ENCODE peak calls at places on chromosome 12, in six cellular contexts. One of them, this sample, is unnamed.

GRCh38 chr12:69095765-69096477 is 143.4 kb upstream of the CPSF6 start:
- DNase-seq in activated naive CD8-positive, alpha-beta T cell treated with anti-CD3 and anti-CD28 coated beads, Interleukin-2, amount 50 U/mL, for 24 hours: no peak
- DNase-seq in cardiac muscle cell: no peak
- DNase-seq in fibroblast of mammary gland: peak
- DNase-seq in stimulated activated effector memory CD8-positive, alpha-beta T cell treated with anti-CD3 and anti-CD28 coated beads, Interleukin-12 subunit alpha, Interleukin-12 subunit beta, amount 100 ng/mL, for 72 hours: no peak
- DNase-seq in HFF-Myc: no peak
- DNase-seq in this sample: no peak

GRCh38 chr12:19223695-19224094 is 94.2 kb downstream of the PLEKHA5 start:
- DNase-seq in activated naive CD8-positive, alpha-beta T cell treated with anti-CD3 and anti-CD28 coated beads, Interleukin-2, amount 50 U/mL, for 24 hours: no peak
- DNase-seq in cardiac muscle cell: no peak
- DNase-seq in fibroblast of mammary gland: peak
- DNase-seq in stimulated activated effector memory CD8-positive, alpha-beta T cell treated with anti-CD3 and anti-CD28 coated beads, Interleukin-12 subunit alpha, Interleukin-12 subunit beta, amount 100 ng/mL, for 72 hours: no peak
- DNase-seq in HFF-Myc: no peak
- DNase-seq in this sample: no peak

GRCh38 chr12:57514720-57515467 is 5.4 kb downstream of the DDIT3 start:
- DNase-seq in activated naive CD8-positive, alpha-beta T cell treated with anti-CD3 and anti-CD28 coated beads, Interleukin-2, amount 50 U/mL, for 24 hours: no peak
- DNase-seq in cardiac muscle cell: no peak
- DNase-seq in fibroblast of mammary gland: no peak
- DNase-seq in stimulated activated effector memory CD8-positive, alpha-beta T cell treated with anti-CD3 and anti-CD28 coated beads, Interleukin-12 subunit alpha, Interleukin-12 subunit beta, amount 100 ng/mL, for 72 hours: no peak
- DNase-seq in HFF-Myc: no peak
- DNase-seq in this sample: no peak

GRCh38 chr12:46959484-46959883 is 119.9 kb upstream of the PCED1B start:
- DNase-seq in activated naive CD8-positive, alpha-beta T cell treated with anti-CD3 and anti-CD28 coated beads, Interleukin-2, amount 50 U/mL, for 24 hours: no peak
- DNase-seq in cardiac muscle cell: no peak
- DNase-seq in fibroblast of mammary gland: peak
- DNase-seq in stimulated activated effector memory CD8-positive, alpha-beta T cell treated with anti-CD3 and anti-CD28 coated beads, Interleukin-12 subunit alpha, Interleukin-12 subunit beta, amount 100 ng/mL, for 72 hours: no peak
- DNase-seq in HFF-Myc: no peak
- DNase-seq in this sample: no peak

GRCh38 chr12:6322969-6323339 is 12.5 kb downstream of the PLEKHG6 start:
- DNase-seq in activated naive CD8-positive, alpha-beta T cell treated with anti-CD3 and anti-CD28 coated beads, Interleukin-2, amount 50 U/mL, for 24 hours: no peak
- DNase-seq in cardiac muscle cell: no peak
- DNase-seq in fibroblast of mammary gland: no peak
- DNase-seq in stimulated activated effector memory CD8-positive, alpha-beta T cell treated with anti-CD3 and anti-CD28 coated beads, Interleukin-12 subunit alpha, Interleukin-12 subunit beta, amount 100 ng/mL, for 72 hours: no peak
- DNase-seq in HFF-Myc: no peak
- DNase-seq in this sample: no peak

GRCh38 chr12:88538250-88538649 is 42.0 kb downstream of the KITLG start:
- DNase-seq in activated naive CD8-positive, alpha-beta T cell treated with anti-CD3 and anti-CD28 coated beads, Interleukin-2, amount 50 U/mL, for 24 hours: no peak
- DNase-seq in cardiac muscle cell: no peak
- DNase-seq in fibroblast of mammary gland: no peak
- DNase-seq in stimulated activated effector memory CD8-positive, alpha-beta T cell treated with anti-CD3 and anti-CD28 coated beads, Interleukin-12 subunit alpha, Interleukin-12 subunit beta, amount 100 ng/mL, for 72 hours: no peak
- DNase-seq in HFF-Myc: no peak
- DNase-seq in this sample: no peak

GRCh38 chr12:2017724-2018337 is 13.6 kb upstream of the DCP1B start:
- DNase-seq in activated naive CD8-positive, alpha-beta T cell treated with anti-CD3 and anti-CD28 coated beads, Interleukin-2, amount 50 U/mL, for 24 hours: no peak
- DNase-seq in cardiac muscle cell: no peak
- DNase-seq in fibroblast of mammary gland: no peak
- DNase-seq in stimulated activated effector memory CD8-positive, alpha-beta T cell treated with anti-CD3 and anti-CD28 coated beads, Interleukin-12 subunit alpha, Interleukin-12 subunit beta, amount 100 ng/mL, for 72 hours: no peak
- DNase-seq in HFF-Myc: no peak
- DNase-seq in this sample: no peak

GRCh38 chr12:103249614-103250013 is 246.2 kb downstream of the C12orf42 start:
- DNase-seq in activated naive CD8-positive, alpha-beta T cell treated with anti-CD3 and anti-CD28 coated beads, Interleukin-2, amount 50 U/mL, for 24 hours: no peak
- DNase-seq in cardiac muscle cell: no peak
- DNase-seq in fibroblast of mammary gland: no peak
- DNase-seq in stimulated activated effector memory CD8-positive, alpha-beta T cell treated with anti-CD3 and anti-CD28 coated beads, Interleukin-12 subunit alpha, Interleukin-12 subunit beta, amount 100 ng/mL, for 72 hours: no peak
- DNase-seq in HFF-Myc: no peak
- DNase-seq in this sample: no peak

GRCh38 chr12:121062391-121063045 is 23.5 kb upstream of the OASL start:
- DNase-seq in activated naive CD8-positive, alpha-beta T cell treated with anti-CD3 and anti-CD28 coated beads, Interleukin-2, amount 50 U/mL, for 24 hours: no peak
- DNase-seq in cardiac muscle cell: no peak
- DNase-seq in fibroblast of mammary gland: no peak
- DNase-seq in stimulated activated effector memory CD8-positive, alpha-beta T cell treated with anti-CD3 and anti-CD28 coated beads, Interleukin-12 subunit alpha, Interleukin-12 subunit beta, amount 100 ng/mL, for 72 hours: no peak
- DNase-seq in HFF-Myc: no peak
- DNase-seq in this sample: no peak

GRCh38 chr12:58079806-58080205 is 138.4 kb downstream of the ATP23 start:
- DNase-seq in activated naive CD8-positive, alpha-beta T cell treated with anti-CD3 and anti-CD28 coated beads, Interleukin-2, amount 50 U/mL, for 24 hours: no peak
- DNase-seq in cardiac muscle cell: no peak
- DNase-seq in fibroblast of mammary gland: no peak
- DNase-seq in stimulated activated effector memory CD8-positive, alpha-beta T cell treated with anti-CD3 and anti-CD28 coated beads, Interleukin-12 subunit alpha, Interleukin-12 subunit beta, amount 100 ng/mL, for 72 hours: no peak
- DNase-seq in HFF-Myc: no peak
- DNase-seq in this sample: no peak

GRCh38 chr12:106897082-106897481 is 58.6 kb upstream of the TMEM263 start:
- DNase-seq in activated naive CD8-positive, alpha-beta T cell treated with anti-CD3 and anti-CD28 coated beads, Interleukin-2, amount 50 U/mL, for 24 hours: no peak
- DNase-seq in cardiac muscle cell: no peak
- DNase-seq in fibroblast of mammary gland: peak
- DNase-seq in stimulated activated effector memory CD8-positive, alpha-beta T cell treated with anti-CD3 and anti-CD28 coated beads, Interleukin-12 subunit alpha, Interleukin-12 subunit beta, amount 100 ng/mL, for 72 hours: no peak
- DNase-seq in HFF-Myc: no peak
- DNase-seq in this sample: no peak

GRCh38 chr12:15526033-15526432 is 203.7 kb downstream of the PTPRO start:
- DNase-seq in activated naive CD8-positive, alpha-beta T cell treated with anti-CD3 and anti-CD28 coated beads, Interleukin-2, amount 50 U/mL, for 24 hours: no peak
- DNase-seq in cardiac muscle cell: no peak
- DNase-seq in fibroblast of mammary gland: no peak
- DNase-seq in stimulated activated effector memory CD8-positive, alpha-beta T cell treated with anti-CD3 and anti-CD28 coated beads, Interleukin-12 subunit alpha, Interleukin-12 subunit beta, amount 100 ng/mL, for 72 hours: no peak
- DNase-seq in HFF-Myc: no peak
- DNase-seq in this sample: no peak

GRCh38 chr12:65449400-65449799 is 170.9 kb downstream of the MSRB3 start:
- DNase-seq in activated naive CD8-positive, alpha-beta T cell treated with anti-CD3 and anti-CD28 coated beads, Interleukin-2, amount 50 U/mL, for 24 hours: no peak
- DNase-seq in cardiac muscle cell: no peak
- DNase-seq in fibroblast of mammary gland: peak
- DNase-seq in stimulated activated effector memory CD8-positive, alpha-beta T cell treated with anti-CD3 and anti-CD28 coated beads, Interleukin-12 subunit alpha, Interleukin-12 subunit beta, amount 100 ng/mL, for 72 hours: no peak
- DNase-seq in HFF-Myc: no peak
- DNase-seq in this sample: no peak

GRCh38 chr12:108273217-108273616 is 65.9 kb downstream of the CMKLR1 start:
- DNase-seq in activated naive CD8-positive, alpha-beta T cell treated with anti-CD3 and anti-CD28 coated beads, Interleukin-2, amount 50 U/mL, for 24 hours: no peak
- DNase-seq in cardiac muscle cell: no peak
- DNase-seq in fibroblast of mammary gland: no peak
- DNase-seq in stimulated activated effector memory CD8-positive, alpha-beta T cell treated with anti-CD3 and anti-CD28 coated beads, Interleukin-12 subunit alpha, Interleukin-12 subunit beta, amount 100 ng/mL, for 72 hours: no peak
- DNase-seq in HFF-Myc: no peak
- DNase-seq in this sample: no peak

GRCh38 chr12:49912846-49913245 is 9.1 kb upstream of the FAIM2 start:
- DNase-seq in activated naive CD8-positive, alpha-beta T cell treated with anti-CD3 and anti-CD28 coated beads, Interleukin-2, amount 50 U/mL, for 24 hours: no peak
- DNase-seq in cardiac muscle cell: no peak
- DNase-seq in fibroblast of mammary gland: no peak
- DNase-seq in stimulated activated effector memory CD8-positive, alpha-beta T cell treated with anti-CD3 and anti-CD28 coated beads, Interleukin-12 subunit alpha, Interleukin-12 subunit beta, amount 100 ng/mL, for 72 hours: no peak
- DNase-seq in HFF-Myc: no peak
- DNase-seq in this sample: no peak

GRCh38 chr12:21459474-21459873 is 22.0 kb downstream of the PYROXD1 start:
- DNase-seq in activated naive CD8-positive, alpha-beta T cell treated with anti-CD3 and anti-CD28 coated beads, Interleukin-2, amount 50 U/mL, for 24 hours: no peak
- DNase-seq in cardiac muscle cell: no peak
- DNase-seq in fibroblast of mammary gland: no peak
- DNase-seq in stimulated activated effector memory CD8-positive, alpha-beta T cell treated with anti-CD3 and anti-CD28 coated beads, Interleukin-12 subunit alpha, Interleukin-12 subunit beta, amount 100 ng/mL, for 72 hours: no peak
- DNase-seq in HFF-Myc: no peak
- DNase-seq in this sample: no peak

GRCh38 chr12:124538194-124539082 is 29.0 kb downstream of the NCOR2 start:
- DNase-seq in activated naive CD8-positive, alpha-beta T cell treated with anti-CD3 and anti-CD28 coated beads, Interleukin-2, amount 50 U/mL, for 24 hours: no peak
- DNase-seq in cardiac muscle cell: peak
- DNase-seq in fibroblast of mammary gland: no peak
- DNase-seq in stimulated activated effector memory CD8-positive, alpha-beta T cell treated with anti-CD3 and anti-CD28 coated beads, Interleukin-12 subunit alpha, Interleukin-12 subunit beta, amount 100 ng/mL, for 72 hours: no peak
- DNase-seq in HFF-Myc: no peak
- DNase-seq in this sample: no peak

GRCh38 chr12:31034372-31034771 is 39.3 kb upstream of the DDX11 start:
- DNase-seq in activated naive CD8-positive, alpha-beta T cell treated with anti-CD3 and anti-CD28 coated beads, Interleukin-2, amount 50 U/mL, for 24 hours: no peak
- DNase-seq in cardiac muscle cell: no peak
- DNase-seq in fibroblast of mammary gland: no peak
- DNase-seq in stimulated activated effector memory CD8-positive, alpha-beta T cell treated with anti-CD3 and anti-CD28 coated beads, Interleukin-12 subunit alpha, Interleukin-12 subunit beta, amount 100 ng/mL, for 72 hours: no peak
- DNase-seq in HFF-Myc: no peak
- DNase-seq in this sample: no peak

GRCh38 chr12:67651380-67651695 is 2.8 kb downstream of the DYRK2 start:
- DNase-seq in activated naive CD8-positive, alpha-beta T cell treated with anti-CD3 and anti-CD28 coated beads, Interleukin-2, amount 50 U/mL, for 24 hours: no peak
- DNase-seq in cardiac muscle cell: peak
- DNase-seq in fibroblast of mammary gland: peak
- DNase-seq in stimulated activated effector memory CD8-positive, alpha-beta T cell treated with anti-CD3 and anti-CD28 coated beads, Interleukin-12 subunit alpha, Interleukin-12 subunit beta, amount 100 ng/mL, for 72 hours: no peak
- DNase-seq in HFF-Myc: no peak
- DNase-seq in this sample: no peak

GRCh38 chr12:30546121-30546520 is 149.5 kb downstream of the IPO8 start:
- DNase-seq in activated naive CD8-positive, alpha-beta T cell treated with anti-CD3 and anti-CD28 coated beads, Interleukin-2, amount 50 U/mL, for 24 hours: no peak
- DNase-seq in cardiac muscle cell: no peak
- DNase-seq in fibroblast of mammary gland: no peak
- DNase-seq in stimulated activated effector memory CD8-positive, alpha-beta T cell treated with anti-CD3 and anti-CD28 coated beads, Interleukin-12 subunit alpha, Interleukin-12 subunit beta, amount 100 ng/mL, for 72 hours: no peak
- DNase-seq in HFF-Myc: no peak
- DNase-seq in this sample: no peak

GRCh38 chr12:115313929-115314328 is 630.0 kb upstream of the TBX3 start:
- DNase-seq in activated naive CD8-positive, alpha-beta T cell treated with anti-CD3 and anti-CD28 coated beads, Interleukin-2, amount 50 U/mL, for 24 hours: no peak
- DNase-seq in cardiac muscle cell: no peak
- DNase-seq in fibroblast of mammary gland: peak
- DNase-seq in stimulated activated effector memory CD8-positive, alpha-beta T cell treated with anti-CD3 and anti-CD28 coated beads, Interleukin-12 subunit alpha, Interleukin-12 subunit beta, amount 100 ng/mL, for 72 hours: no peak
- DNase-seq in HFF-Myc: no peak
- DNase-seq in this sample: no peak

GRCh38 chr12:64801381-64801780 is 23.1 kb upstream of the TBC1D30 start:
- DNase-seq in activated naive CD8-positive, alpha-beta T cell treated with anti-CD3 and anti-CD28 coated beads, Interleukin-2, amount 50 U/mL, for 24 hours: no peak
- DNase-seq in cardiac muscle cell: no peak
- DNase-seq in fibroblast of mammary gland: peak
- DNase-seq in stimulated activated effector memory CD8-positive, alpha-beta T cell treated with anti-CD3 and anti-CD28 coated beads, Interleukin-12 subunit alpha, Interleukin-12 subunit beta, amount 100 ng/mL, for 72 hours: no peak
- DNase-seq in HFF-Myc: no peak
- DNase-seq in this sample: no peak

GRCh38 chr12:52539024-52539820 is 13.7 kb downstream of the KRT71 start:
- DNase-seq in activated naive CD8-positive, alpha-beta T cell treated with anti-CD3 and anti-CD28 coated beads, Interleukin-2, amount 50 U/mL, for 24 hours: no peak
- DNase-seq in cardiac muscle cell: no peak
- DNase-seq in fibroblast of mammary gland: peak
- DNase-seq in stimulated activated effector memory CD8-positive, alpha-beta T cell treated with anti-CD3 and anti-CD28 coated beads, Interleukin-12 subunit alpha, Interleukin-12 subunit beta, amount 100 ng/mL, for 72 hours: no peak
- DNase-seq in HFF-Myc: peak
- DNase-seq in this sample: no peak

GRCh38 chr12:111056618-111057521 is 136.5 kb upstream of the MYL2 start:
- DNase-seq in activated naive CD8-positive, alpha-beta T cell treated with anti-CD3 and anti-CD28 coated beads, Interleukin-2, amount 50 U/mL, for 24 hours: peak
- DNase-seq in cardiac muscle cell: no peak
- DNase-seq in fibroblast of mammary gland: no peak
- DNase-seq in stimulated activated effector memory CD8-positive, alpha-beta T cell treated with anti-CD3 and anti-CD28 coated beads, Interleukin-12 subunit alpha, Interleukin-12 subunit beta, amount 100 ng/mL, for 72 hours: peak
- DNase-seq in HFF-Myc: no peak
- DNase-seq in this sample: peak

GRCh38 chr12:120224304-120225199 is 23.6 kb upstream of the RPLP0 start:
- DNase-seq in activated naive CD8-positive, alpha-beta T cell treated with anti-CD3 and anti-CD28 coated beads, Interleukin-2, amount 50 U/mL, for 24 hours: no peak
- DNase-seq in cardiac muscle cell: no peak
- DNase-seq in fibroblast of mammary gland: no peak
- DNase-seq in stimulated activated effector memory CD8-positive, alpha-beta T cell treated with anti-CD3 and anti-CD28 coated beads, Interleukin-12 subunit alpha, Interleukin-12 subunit beta, amount 100 ng/mL, for 72 hours: no peak
- DNase-seq in HFF-Myc: no peak
- DNase-seq in this sample: no peak

GRCh38 chr12:116864371-116865160 is 16.7 kb downstream of the HRK start:
- DNase-seq in activated naive CD8-positive, alpha-beta T cell treated with anti-CD3 and anti-CD28 coated beads, Interleukin-2, amount 50 U/mL, for 24 hours: no peak
- DNase-seq in cardiac muscle cell: no peak
- DNase-seq in fibroblast of mammary gland: peak
- DNase-seq in stimulated activated effector memory CD8-positive, alpha-beta T cell treated with anti-CD3 and anti-CD28 coated beads, Interleukin-12 subunit alpha, Interleukin-12 subunit beta, amount 100 ng/mL, for 72 hours: no peak
- DNase-seq in HFF-Myc: no peak
- DNase-seq in this sample: no peak

GRCh38 chr12:109861689-109862314 is 18.5 kb downstream of the GLTP start:
- DNase-seq in activated naive CD8-positive, alpha-beta T cell treated with anti-CD3 and anti-CD28 coated beads, Interleukin-2, amount 50 U/mL, for 24 hours: no peak
- DNase-seq in cardiac muscle cell: no peak
- DNase-seq in fibroblast of mammary gland: peak
- DNase-seq in stimulated activated effector memory CD8-positive, alpha-beta T cell treated with anti-CD3 and anti-CD28 coated beads, Interleukin-12 subunit alpha, Interleukin-12 subunit beta, amount 100 ng/mL, for 72 hours: no peak
- DNase-seq in HFF-Myc: no peak
- DNase-seq in this sample: no peak

GRCh38 chr12:55250944-55251343 is 6.5 kb downstream of the OR6C74 start:
- DNase-seq in activated naive CD8-positive, alpha-beta T cell treated with anti-CD3 and anti-CD28 coated beads, Interleukin-2, amount 50 U/mL, for 24 hours: no peak
- DNase-seq in cardiac muscle cell: no peak
- DNase-seq in fibroblast of mammary gland: no peak
- DNase-seq in stimulated activated effector memory CD8-positive, alpha-beta T cell treated with anti-CD3 and anti-CD28 coated beads, Interleukin-12 subunit alpha, Interleukin-12 subunit beta, amount 100 ng/mL, for 72 hours: no peak
- DNase-seq in HFF-Myc: no peak
- DNase-seq in this sample: no peak

GRCh38 chr12:129049917-129050316 is 196.6 kb downstream of the GLT1D1 start:
- DNase-seq in activated naive CD8-positive, alpha-beta T cell treated with anti-CD3 and anti-CD28 coated beads, Interleukin-2, amount 50 U/mL, for 24 hours: no peak
- DNase-seq in cardiac muscle cell: peak
- DNase-seq in fibroblast of mammary gland: no peak
- DNase-seq in stimulated activated effector memory CD8-positive, alpha-beta T cell treated with anti-CD3 and anti-CD28 coated beads, Interleukin-12 subunit alpha, Interleukin-12 subunit beta, amount 100 ng/mL, for 72 hours: no peak
- DNase-seq in HFF-Myc: no peak
- DNase-seq in this sample: peak

GRCh38 chr12:53219116-53219955 is 12.3 kb upstream of the ITGB7 start:
- DNase-seq in activated naive CD8-positive, alpha-beta T cell treated with anti-CD3 and anti-CD28 coated beads, Interleukin-2, amount 50 U/mL, for 24 hours: peak
- DNase-seq in cardiac muscle cell: no peak
- DNase-seq in fibroblast of mammary gland: peak
- DNase-seq in stimulated activated effector memory CD8-positive, alpha-beta T cell treated with anti-CD3 and anti-CD28 coated beads, Interleukin-12 subunit alpha, Interleukin-12 subunit beta, amount 100 ng/mL, for 72 hours: peak
- DNase-seq in HFF-Myc: no peak
- DNase-seq in this sample: peak

GRCh38 chr12:14408208-14408607 is 42.7 kb downstream of the ATF7IP start:
- DNase-seq in activated naive CD8-positive, alpha-beta T cell treated with anti-CD3 and anti-CD28 coated beads, Interleukin-2, amount 50 U/mL, for 24 hours: no peak
- DNase-seq in cardiac muscle cell: peak
- DNase-seq in fibroblast of mammary gland: peak
- DNase-seq in stimulated activated effector memory CD8-positive, alpha-beta T cell treated with anti-CD3 and anti-CD28 coated beads, Interleukin-12 subunit alpha, Interleukin-12 subunit beta, amount 100 ng/mL, for 72 hours: no peak
- DNase-seq in HFF-Myc: no peak
- DNase-seq in this sample: peak

GRCh38 chr12:21301-22189 is 45.0 kb upstream of the IQSEC3 start:
- DNase-seq in activated naive CD8-positive, alpha-beta T cell treated with anti-CD3 and anti-CD28 coated beads, Interleukin-2, amount 50 U/mL, for 24 hours: peak
- DNase-seq in cardiac muscle cell: no peak
- DNase-seq in fibroblast of mammary gland: no peak
- DNase-seq in stimulated activated effector memory CD8-positive, alpha-beta T cell treated with anti-CD3 and anti-CD28 coated beads, Interleukin-12 subunit alpha, Interleukin-12 subunit beta, amount 100 ng/mL, for 72 hours: no peak
- DNase-seq in HFF-Myc: no peak
- DNase-seq in this sample: no peak

GRCh38 chr12:16605666-16606116 is 271 bp downstream of the LMO3 start:
- DNase-seq in activated naive CD8-positive, alpha-beta T cell treated with anti-CD3 and anti-CD28 coated beads, Interleukin-2, amount 50 U/mL, for 24 hours: no peak
- DNase-seq in cardiac muscle cell: peak
- DNase-seq in fibroblast of mammary gland: peak
- DNase-seq in stimulated activated effector memory CD8-positive, alpha-beta T cell treated with anti-CD3 and anti-CD28 coated beads, Interleukin-12 subunit alpha, Interleukin-12 subunit beta, amount 100 ng/mL, for 72 hours: no peak
- DNase-seq in HFF-Myc: no peak
- DNase-seq in this sample: no peak

GRCh38 chr12:55931780-55932545 is 1.0 kb downstream of the DGKA start:
- DNase-seq in activated naive CD8-positive, alpha-beta T cell treated with anti-CD3 and anti-CD28 coated beads, Interleukin-2, amount 50 U/mL, for 24 hours: peak
- DNase-seq in cardiac muscle cell: peak
- DNase-seq in fibroblast of mammary gland: peak
- DNase-seq in stimulated activated effector memory CD8-positive, alpha-beta T cell treated with anti-CD3 and anti-CD28 coated beads, Interleukin-12 subunit alpha, Interleukin-12 subunit beta, amount 100 ng/mL, for 72 hours: no peak
- DNase-seq in HFF-Myc: no peak
- DNase-seq in this sample: peak